ENCODE peak calls at places on chromosomes 6 and 20, in four cellular contexts. M is stimulated activated CD8-positive, alpha-beta memory T cell treated with anti-CD3 and anti-CD28 coated beads, Interleukin-7, amount 100 ng/mL, for 24 hours; G is uterus; P is ACHN. K is an unnamed sample.

GRCh38 chr20:32678948-32679347 is 5.2 kb upstream of the C20orf203 start:
- DNase-seq in M (no peak), G (no peak), P (no peak), K (no peak)

GRCh38 chr6:72552938-72553337 is 68.9 kb upstream of the KCNQ5 start:
- DNase-seq in M (no peak), G (no peak), P (no peak), K (no peak)

GRCh38 chr6:21082091-21082490 is 511.5 kb upstream of the SOX4 start:
- DNase-seq in M (no peak), G (no peak), P (no peak), K (no peak)

GRCh38 chr6:506508-506907 is 115.0 kb downstream of the IRF4 start:
- DNase-seq in M (no peak), G (no peak), P (no peak), K (no peak)

GRCh38 chr6:96724641-96725040 is 112.6 kb downstream of the GPR63 start:
- DNase-seq in M (no peak), G (no peak), P (no peak), K (no peak)

GRCh38 chr6:12957321-12958051 is 240.9 kb downstream of the PHACTR1 start:
- DNase-seq in M (no peak), G (peak), P (peak), K (peak)

GRCh38 chr6:69915346-69915745 is 49.0 kb downstream of the COL19A1 start:
- DNase-seq in M (no peak), G (no peak), P (no peak), K (no peak)

GRCh38 chr6:19892250-19892649 is 55.1 kb downstream of the ID4 start:
- DNase-seq in M (no peak), G (no peak), P (no peak), K (peak)

GRCh38 chr6:165308926-165309731 is at the start of gene C6orf118:
- DNase-seq in M (no peak), G (no peak), P (peak), K (no peak)

GRCh38 chr20:51636123-51636522 is 93.6 kb upstream of the NFATC2 start:
- DNase-seq in M (no peak), G (no peak), P (no peak), K (no peak)